ENCODE peak calls at places on chromosomes 1 and 21, in six cellular contexts. L is fibroblast of mammary gland, Z is upper lobe of right lung, S is GM12865, E is RWPE1, D is astrocyte. N is an unnamed sample.

GRCh38 chr21:37257526-37257966 is 9.6 kb downstream of the VPS26C start:
- DNase-seq in E (peak; percentile 8), D (peak; percentile 24), S (no peak), Z (peak; percentile 71), L (peak; percentile 38), N (peak; percentile 23)

GRCh38 chr1:3597599-3597964 is 13.7 kb downstream of the MEGF6 start:
- DNase-seq in Z (no peak), E (no peak), S (peak; percentile 14), L (no peak), D (no peak), N (peak; percentile 64)

GRCh38 chr1:37601441-37601840 is 5.7 kb upstream of the GNL2 start:
- DNase-seq in Z (no peak), S (no peak), D (no peak), L (no peak), E (no peak), N (no peak)

GRCh38 chr1:33616780-33617179 is 144.3 kb downstream of the ZSCAN20 start:
- DNase-seq in Z (no peak), L (no peak), S (no peak), D (no peak), E (no peak), N (no peak)

GRCh38 chr1:21206117-21206516 is 29.4 kb upstream of the EIF4G3 start:
- DNase-seq in D (peak; percentile 65), Z (no peak), S (no peak), E (peak; percentile 66), L (peak; percentile 45), N (peak; percentile 16)

GRCh38 chr1:31848381-31848897 is 32.6 kb upstream of the SPOCD1 start:
- DNase-seq in L (no peak), E (no peak), S (peak; percentile 60), D (no peak), Z (peak; percentile 32), N (peak; percentile 50)

GRCh38 chr1:195804547-195804946 is 803.7 kb downstream of the KCNT2 start:
- DNase-seq in E (peak; percentile 15), Z (no peak), D (no peak), S (no peak), L (no peak), N (no peak)

GRCh38 chr21:45073301-45074047 is 906 bp upstream of the ADARB1 start:
- DNase-seq in D (no peak), E (peak; percentile 59), L (peak; percentile 19), Z (peak; percentile 71), S (peak; percentile 7), N (peak; percentile 55)

GRCh38 chr1:7278045-7278444 is 492.8 kb downstream of the CAMTA1 start:
- DNase-seq in S (no peak), D (no peak), L (no peak), Z (no peak), E (no peak), N (no peak)

DNA sequence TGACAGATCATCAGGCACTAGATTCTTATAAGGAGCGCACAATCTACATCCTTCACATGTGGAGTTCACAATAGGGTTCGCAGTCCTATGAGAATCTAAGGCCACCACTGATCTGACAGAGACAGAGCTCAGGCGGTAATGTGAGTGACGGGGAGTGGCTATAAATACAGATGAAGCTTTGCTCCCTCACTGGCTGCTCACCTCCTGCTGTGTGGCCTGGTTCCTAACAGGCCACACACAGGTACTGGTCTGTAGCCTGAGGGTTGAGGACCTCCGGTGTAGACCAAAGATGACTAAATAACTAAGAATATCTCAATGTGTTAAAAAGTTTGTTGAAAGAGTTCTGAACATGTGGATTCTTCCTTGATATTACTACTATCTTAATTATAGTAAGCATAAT is 56.2 kb upstream of the ADAM30 start:
- DNase-seq in D (no peak), Z (no peak), E (no peak), L (no peak), S (no peak), N (no peak)
- TF ChIP-seq CTCF in D (no peak), Z (no peak), E (no peak), L (no peak), S (no peak), N (no peak)

DNA sequence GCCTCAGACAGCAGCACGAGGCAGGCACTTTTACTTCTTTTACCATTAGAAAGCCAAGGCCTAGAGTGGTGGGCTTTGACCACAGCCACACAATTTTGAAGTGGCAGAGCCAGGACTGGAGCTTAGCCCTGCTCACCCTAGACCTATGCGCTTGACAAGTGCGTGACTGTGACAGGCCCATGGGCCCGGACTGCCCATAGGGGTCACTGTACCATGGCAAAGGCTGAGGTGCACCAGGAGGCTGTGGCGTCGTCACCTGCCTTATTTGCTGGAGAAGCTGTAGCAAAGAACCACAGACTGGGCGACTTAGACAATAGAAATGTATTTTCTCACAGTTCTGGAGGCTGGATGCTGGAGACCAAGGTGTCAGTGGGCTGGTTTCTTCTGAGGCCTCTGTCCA is 2.6 kb upstream of the TMEM82 start:
- DNase-seq in Z (no peak), D (no peak), S (no peak), L (no peak), E (no peak), N (no peak)
- TF ChIP-seq CTCF in Z (no peak), D (no peak), S (no peak), L (no peak), E (no peak), N (peak; percentile 7)

GRCh38 chr1:207050428-207050767 is 610 bp downstream of the YOD1 start:
- DNase-seq in S (no peak), E (no peak), D (no peak), Z (no peak), L (no peak), N (no peak)
- TF ChIP-seq CTCF in S (no peak), E (no peak), D (no peak), Z (no peak), L (no peak), N (no peak)

GRCh38 chr1:241605146-241605805 is 34.9 kb downstream of the CHML start:
- DNase-seq in S (no peak), E (no peak), D (no peak), L (peak; percentile 41), Z (no peak), N (no peak)
- TF ChIP-seq CTCF in S (no peak), E (no peak), D (peak; percentile 15), L (peak; percentile 26), Z (peak; percentile 8), N (peak; percentile 21)

DNA sequence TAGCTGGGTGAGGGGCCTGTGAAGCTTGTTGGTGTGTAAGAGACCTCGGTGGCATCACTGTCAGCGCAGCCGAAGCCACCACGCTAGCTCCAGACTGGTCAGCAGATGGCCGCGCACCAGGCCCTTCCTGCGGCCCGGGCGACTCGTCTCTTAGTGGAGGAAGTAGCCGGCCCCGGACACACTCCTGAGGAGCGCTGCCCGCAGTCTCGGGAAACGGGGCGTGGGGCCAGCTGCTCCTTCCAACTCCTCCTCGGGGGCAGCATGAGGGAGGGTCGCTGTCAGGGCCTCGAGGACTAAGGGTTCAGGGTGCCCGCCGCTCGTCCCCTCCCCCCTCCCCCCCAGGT is 20.4 kb downstream of the H3-3A start:
- DNase-seq in D (peak; percentile 16), E (no peak), Z (peak; percentile 86), L (peak; percentile 33), S (peak; percentile 35), N (no peak)
- TF ChIP-seq CTCF in D (no peak), E (no peak), Z (no peak), L (no peak), S (no peak), N (no peak)

GRCh38 chr1:228198977-228199590 is 8.8 kb upstream of the OBSCN start:
- DNase-seq in L (peak; percentile 14), D (no peak), E (peak; percentile 32), Z (no peak), S (no peak), N (no peak)
- TF ChIP-seq CTCF in L (no peak), D (no peak), E (no peak), Z (no peak), S (no peak), N (no peak)

GRCh38 chr1:151060241-151061011 is at the start of gene MLLT11:
- DNase-seq in D (peak; percentile 80), S (no peak), E (peak; percentile 62), Z (no peak), L (peak; percentile 70), N (peak; percentile 58)
- TF ChIP-seq CTCF in D (no peak), S (no peak), E (no peak), Z (no peak), L (no peak), N (no peak)

GRCh38 chr1:168480997-168481396 is 62.8 kb downstream of the XCL2 start:
- DNase-seq in S (no peak), Z (no peak), E (no peak), L (no peak), D (no peak), N (no peak)
- TF ChIP-seq CTCF in S (no peak), Z (no peak), E (no peak), L (no peak), D (no peak), N (no peak)

DNA sequence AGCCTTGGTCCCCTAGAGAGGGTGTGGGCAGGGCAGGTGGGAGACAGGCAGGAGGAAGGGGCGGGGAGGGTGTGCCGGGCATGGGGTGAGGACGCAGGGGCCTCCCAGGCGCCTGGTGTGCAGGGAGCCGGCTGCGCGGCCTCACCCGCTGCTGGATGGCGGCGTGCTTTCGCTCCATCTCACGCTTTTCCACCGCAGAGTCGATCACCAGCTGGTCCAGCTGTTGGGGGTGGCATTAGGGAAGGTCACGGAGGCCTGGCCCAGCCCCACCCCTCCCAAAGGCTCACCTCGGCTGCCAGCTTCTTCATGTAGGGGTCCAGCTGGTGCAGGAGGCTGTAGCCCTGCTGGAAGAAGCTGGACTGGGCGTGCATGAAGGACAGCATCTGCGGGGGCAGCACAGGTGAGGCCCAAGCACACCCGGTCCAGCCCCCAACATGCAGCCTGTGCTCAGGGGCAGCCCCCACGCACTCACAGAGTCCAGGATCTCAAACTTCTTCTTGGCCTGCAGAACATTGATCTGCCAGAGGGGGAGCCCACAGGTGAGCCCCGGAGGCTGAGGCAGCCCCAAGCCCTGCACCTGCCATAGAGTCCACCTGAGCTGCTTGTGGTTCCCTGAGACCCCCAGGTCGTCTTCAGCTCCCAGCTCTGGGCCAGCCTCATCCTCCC is 7.9 kb downstream of the ACAP3 start:
- DNase-seq in E (no peak), Z (no peak), S (peak; percentile 43), D (no peak), L (no peak), N (peak; percentile 71)
- TF ChIP-seq CTCF in E (peak; percentile 39), Z (peak; percentile 28), S (peak; percentile 56), D (peak; percentile 12), L (peak; percentile 23), N (peak; percentile 60)